ENCODE peak calls at places on chromosomes 11 and 22, in four cellular contexts. G is H9, E is K562, C is IMR-90. L is an unnamed sample.

GRCh38 chr11:86906198-86906597 is 49.0 kb downstream of the FZD4 start:
- DNase-seq in G (no peak), C (no peak), E (no peak), L (no peak)

GRCh38 chr22:48055827-48056226 is 1293.4 kb downstream of the TBC1D22A start:
- DNase-seq in G (no peak), C (no peak), E (no peak), L (no peak)

GRCh38 chr11:112219476-112220232 is 6.6 kb upstream of the PTS start:
- DNase-seq in E (peak; percentile 66), C (peak; percentile 81), G (peak; percentile 38), L (no peak)

GRCh38 chr22:45600791-45601730 is 70.6 kb upstream of the ATXN10 start:
- DNase-seq in C (peak; percentile 85), G (no peak), E (no peak), L (peak; percentile 70)

GRCh38 chr22:47710135-47710534 is 947.7 kb downstream of the TBC1D22A start:
- DNase-seq in C (no peak), E (no peak), G (no peak), L (no peak)

GRCh38 chr22:23532756-23533155 is 47.3 kb downstream of the IGLL1 start:
- DNase-seq in G (peak; percentile 21), E (no peak), C (no peak), L (peak; percentile 36)

GRCh38 chr11:46239801-46240061 is 37.7 kb upstream of the CREB3L1 start:
- DNase-seq in C (peak; percentile 22), G (no peak), E (no peak), L (no peak)

GRCh38 chr22:44347098-44347497 is 34.3 kb upstream of the SHISAL1 start:
- DNase-seq in E (no peak), C (peak; percentile 48), G (no peak), L (no peak)

GRCh38 chr11:15159085-15159484 is 44.4 kb downstream of the INSC start:
- DNase-seq in G (peak; percentile 37), C (peak; percentile 49), E (peak; percentile 14), L (no peak)

GRCh38 chr11:120337896-120338840 is 2.0 kb downstream of the ARHGEF12 start:
- DNase-seq in E (no peak), G (no peak), C (peak; percentile 59), L (no peak)

GRCh38 chr11:47766363-47767227 is 546 bp downstream of the FNBP4 start:
- DNase-seq in C (peak; percentile 66), E (peak; percentile 28), G (no peak), L (peak; percentile 87)

GRCh38 chr11:127454856-127455255 is 454.3 kb upstream of the KIRREL3 start:
- DNase-seq in G (no peak), E (no peak), C (no peak), L (no peak)

GRCh38 chr11:35143509-35144102 is 4.6 kb downstream of the CD44 start:
- DNase-seq in C (no peak), G (no peak), E (no peak), L (no peak)

GRCh38 chr11:43925063-43925931 is 17.1 kb upstream of the C11orf96 start:
- DNase-seq in C (peak; percentile 34), G (no peak), E (no peak), L (no peak)
- H3K4me1 ChIP-seq in C (peaks cover 37% of the 10 kb centered on the region), G (peaks cover 8% of the 10 kb centered on the region), E (peaks cover 15% of the 10 kb centered on the region), L (peaks cover 2% of the 10 kb centered on the region)

GRCh38 chr11:20671856-20672546 is 2.6 kb downstream of the NELL1 start:
- DNase-seq in G (no peak), C (no peak), E (no peak), L (no peak)

GRCh38 chr11:20668410-20668809 is 976 bp upstream of the NELL1 start:
- DNase-seq in G (no peak), C (no peak), E (no peak), L (no peak)

GRCh38 chr11:20669833-20670684 is 673 bp downstream of the NELL1 start:
- DNase-seq in E (no peak), C (no peak), G (peak; percentile 38), L (peak; percentile 70)

GRCh38 chr11:20670932-20671403 is 1.6 kb downstream of the NELL1 start:
- DNase-seq in E (no peak), C (no peak), G (peak; percentile 45), L (peak; percentile 45)

GRCh38 chr11:20668844-20669832 is at the start of gene NELL1:
- DNase-seq in E (no peak), G (peak; percentile 54), C (no peak), L (peak; percentile 65)
- TF ChIP-seq CTCF in E (no peak), G (no peak), C (no peak), L (no peak)

DNA sequence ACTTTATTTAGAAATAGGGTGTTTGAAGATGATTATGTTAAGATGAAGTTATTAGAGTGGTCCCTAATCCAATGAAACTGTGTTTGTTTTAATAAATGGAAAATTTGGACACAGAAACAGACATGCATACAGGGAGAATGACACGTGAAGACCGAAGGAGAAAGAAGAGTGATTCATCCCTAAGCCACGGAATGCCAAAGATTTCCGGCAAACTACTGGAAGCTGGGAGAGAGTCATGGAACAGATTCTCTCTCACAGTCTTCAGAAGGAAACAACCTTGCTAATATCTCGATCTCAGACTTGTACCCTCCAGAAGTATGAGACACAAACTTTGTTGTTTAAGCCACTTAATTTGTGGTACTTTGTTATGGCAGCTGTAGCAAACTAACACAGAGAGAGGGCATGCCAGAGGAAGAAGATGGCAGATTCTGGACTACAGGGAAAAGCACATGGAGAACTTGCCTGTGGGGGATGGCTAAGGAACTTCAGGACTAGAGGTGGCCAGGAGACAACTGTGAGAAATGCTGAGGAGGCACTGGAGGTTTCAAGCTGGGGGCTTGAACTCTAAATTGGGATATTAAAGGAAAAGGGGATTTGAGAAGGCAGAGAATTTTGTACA is 733.5 kb upstream of the CCDC90B start:
- DNase-seq in G (no peak), E (no peak), C (peak; percentile 48), L (no peak)
- H3K9ac ChIP-seq in G (no peak overlapping the region), E (no peak overlapping the region), C (no peak overlapping the region), L (no peak overlapping the region)

GRCh38 chr11:58580311-58580710 is 1.4 kb downstream of the ZFP91 start:
- DNase-seq in E (no peak), C (no peak), G (no peak), L (no peak)
- H3K4me1 ChIP-seq in E (peaks cover 14% of the 10 kb centered on the region), C (peaks cover 7% of the 10 kb centered on the region), G (peaks cover 3% of the 10 kb centered on the region), L (peaks cover 24% of the 10 kb centered on the region)

GRCh38 chr11:115581871-115582639 is 77.8 kb upstream of the CADM1 start:
- DNase-seq in C (peak; percentile 5), E (no peak), G (peak; percentile 66), L (no peak)
- TF ChIP-seq CTCF in C (peak; percentile 4), E (no peak), G (peak; percentile 40), L (no peak)

DNA sequence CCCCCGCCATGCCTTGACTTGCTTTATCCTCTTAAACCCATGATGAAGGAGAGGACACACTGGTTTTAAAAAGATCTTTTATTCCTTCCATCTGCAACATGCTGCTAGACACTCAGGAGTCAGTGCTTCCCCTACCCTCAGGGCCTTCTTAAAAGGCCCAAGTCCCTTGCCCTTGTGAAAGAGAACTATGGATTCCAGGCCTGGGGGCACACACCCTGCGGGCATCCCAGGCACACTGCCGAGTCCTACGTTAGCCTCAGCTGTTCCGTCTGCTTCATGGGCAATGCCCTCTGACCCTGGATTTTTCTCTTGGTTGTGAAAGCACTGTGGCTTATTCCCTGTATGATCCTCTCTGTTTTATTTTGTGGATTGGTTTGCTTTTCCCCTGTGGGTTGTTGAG is 35.1 kb upstream of the RAB1B start:
- DNase-seq in G (no peak), E (no peak), C (no peak), L (no peak)
- H3K9ac ChIP-seq in G (no peak overlapping the region), E (no peak overlapping the region), C (no peak overlapping the region), L (no peak overlapping the region)

L was measured in kidney.